ENCODE peak calls at places on chromosomes 6 and 20, in nine cellular contexts. One of them, this sample, is unnamed.

GRCh38 chr6:170185175-170185970 is 105.5 kb downstream of the DLL1 start:
- DNase-seq in cardiac muscle cell: no peak
- DNase-seq in heart right ventricle: no peak
- DNase-seq in GM23248: no peak
- DNase-seq in neuronal stem cell: no peak
- DNase-seq in A549: no peak
- DNase-seq in right cardiac atrium: no peak
- DNase-seq in CD8-positive, alpha-beta T cell: no peak
- DNase-seq in hepatocyte: no peak
- DNase-seq in this sample: no peak

GRCh38 chr6:160238234-160238633 is 20.4 kb downstream of the SLC22A2 start:
- DNase-seq in right cardiac atrium: no peak
- DNase-seq in heart right ventricle: no peak
- DNase-seq in cardiac muscle cell: no peak
- DNase-seq in CD8-positive, alpha-beta T cell: no peak
- DNase-seq in neuronal stem cell: no peak
- DNase-seq in A549: no peak
- DNase-seq in GM23248: peak; percentile 18
- DNase-seq in hepatocyte: no peak
- DNase-seq in this sample: peak; percentile 48

GRCh38 chr20:59405226-59405815 is 104.9 kb downstream of the EDN3 start:
- DNase-seq in neuronal stem cell: no peak
- DNase-seq in CD8-positive, alpha-beta T cell: no peak
- DNase-seq in heart right ventricle: no peak
- DNase-seq in cardiac muscle cell: no peak
- DNase-seq in right cardiac atrium: no peak
- DNase-seq in hepatocyte: no peak
- DNase-seq in A549: no peak
- DNase-seq in GM23248: no peak
- DNase-seq in this sample: no peak

GRCh38 chr6:10268661-10269060 is 146.2 kb downstream of the TFAP2A start:
- DNase-seq in hepatocyte: no peak
- DNase-seq in heart right ventricle: no peak
- DNase-seq in neuronal stem cell: no peak
- DNase-seq in right cardiac atrium: no peak
- DNase-seq in A549: no peak
- DNase-seq in CD8-positive, alpha-beta T cell: no peak
- DNase-seq in GM23248: no peak
- DNase-seq in cardiac muscle cell: no peak
- DNase-seq in this sample: no peak

GRCh38 chr6:56244528-56245253 is 2.7 kb downstream of the COL21A1 start:
- DNase-seq in A549: no peak
- DNase-seq in heart right ventricle: no peak
- DNase-seq in hepatocyte: no peak
- DNase-seq in CD8-positive, alpha-beta T cell: no peak
- DNase-seq in cardiac muscle cell: no peak
- DNase-seq in GM23248: no peak
- DNase-seq in right cardiac atrium: no peak
- DNase-seq in neuronal stem cell: no peak
- DNase-seq in this sample: no peak

GRCh38 chr6:13677878-13678254 is 33.8 kb downstream of the RANBP9 start:
- DNase-seq in cardiac muscle cell: no peak
- DNase-seq in heart right ventricle: no peak
- DNase-seq in GM23248: no peak
- DNase-seq in neuronal stem cell: no peak
- DNase-seq in right cardiac atrium: no peak
- DNase-seq in CD8-positive, alpha-beta T cell: no peak
- DNase-seq in A549: no peak
- DNase-seq in hepatocyte: peak; percentile 14
- DNase-seq in this sample: peak; percentile 61

GRCh38 chr6:161273356-161273751 is 507 bp downstream of the AGPAT4 start:
- DNase-seq in GM23248: peak; percentile 72
- DNase-seq in neuronal stem cell: peak; percentile 80
- DNase-seq in CD8-positive, alpha-beta T cell: peak; percentile 52
- DNase-seq in cardiac muscle cell: no peak
- DNase-seq in A549: no peak
- DNase-seq in right cardiac atrium: peak; percentile 20
- DNase-seq in heart right ventricle: peak; percentile 19
- DNase-seq in hepatocyte: peak; percentile 49
- DNase-seq in this sample: no peak

GRCh38 chr6:21582651-21583050 is 10.9 kb upstream of the SOX4 start:
- DNase-seq in cardiac muscle cell: no peak
- DNase-seq in A549: no peak
- DNase-seq in CD8-positive, alpha-beta T cell: no peak
- DNase-seq in heart right ventricle: no peak
- DNase-seq in neuronal stem cell: no peak
- DNase-seq in right cardiac atrium: no peak
- DNase-seq in GM23248: peak; percentile 61
- DNase-seq in hepatocyte: no peak
- DNase-seq in this sample: no peak

GRCh38 chr6:99426454-99426762 is 1.3 kb upstream of the PNISR start:
- DNase-seq in heart right ventricle: no peak
- DNase-seq in right cardiac atrium: no peak
- DNase-seq in hepatocyte: no peak
- DNase-seq in neuronal stem cell: no peak
- DNase-seq in CD8-positive, alpha-beta T cell: no peak
- DNase-seq in GM23248: no peak
- DNase-seq in cardiac muscle cell: no peak
- DNase-seq in A549: no peak
- DNase-seq in this sample: no peak

GRCh38 chr6:44105146-44105545 is 22.1 kb downstream of the MRPL14 start:
- DNase-seq in hepatocyte: no peak
- DNase-seq in A549: no peak
- DNase-seq in neuronal stem cell: no peak
- DNase-seq in CD8-positive, alpha-beta T cell: no peak
- DNase-seq in GM23248: no peak
- DNase-seq in heart right ventricle: no peak
- DNase-seq in right cardiac atrium: no peak
- DNase-seq in cardiac muscle cell: no peak
- DNase-seq in this sample: no peak

DNA sequence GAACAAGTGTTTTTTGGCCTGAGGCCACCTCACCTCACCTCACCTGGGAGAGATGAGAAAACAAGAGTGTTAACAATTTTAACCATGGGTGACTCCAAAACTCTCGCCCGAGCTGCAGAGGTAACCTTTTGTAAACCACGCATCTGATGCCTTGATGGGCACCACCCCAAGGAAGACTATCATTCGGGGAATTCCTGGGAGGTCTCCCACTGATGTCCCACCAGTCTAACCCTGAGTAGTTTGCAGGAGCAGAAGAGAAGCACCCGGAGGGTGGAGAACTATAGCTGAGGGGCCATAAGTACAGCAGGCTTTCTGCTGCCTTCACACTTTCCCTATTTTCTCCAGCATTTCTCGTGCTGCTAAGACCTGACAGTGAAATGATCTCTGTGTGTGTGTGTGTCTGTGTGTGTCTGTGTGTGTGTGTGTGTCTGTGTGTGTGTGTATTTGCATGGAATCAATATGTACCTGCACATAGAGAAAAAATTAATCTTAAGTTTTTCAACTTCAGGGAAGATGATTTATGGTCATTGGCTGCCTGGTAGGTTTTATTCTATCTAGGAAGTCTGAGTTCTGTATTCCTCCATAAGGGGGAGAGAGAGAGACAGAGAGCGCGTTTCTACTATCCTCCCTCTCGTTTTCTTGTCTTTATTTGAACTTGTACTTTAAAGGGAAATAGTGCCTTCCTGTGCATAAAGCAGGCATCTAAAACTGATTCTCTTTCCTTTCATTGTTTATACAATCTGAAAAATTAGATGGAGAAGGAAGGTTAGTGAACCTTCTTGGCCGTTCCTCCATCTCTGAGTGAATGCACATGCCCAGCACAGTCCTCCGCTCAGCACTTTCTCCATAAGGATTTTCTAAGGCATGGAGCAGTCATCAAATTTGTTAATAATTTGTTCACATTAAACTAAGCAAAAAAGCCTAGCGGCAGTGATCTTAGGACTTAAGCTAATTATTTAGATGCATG is 75.9 kb downstream of the CAP2 start:
- DNase-seq in hepatocyte: no peak
- DNase-seq in right cardiac atrium: no peak
- DNase-seq in CD8-positive, alpha-beta T cell: no peak
- DNase-seq in heart right ventricle: no peak
- DNase-seq in cardiac muscle cell: no peak
- DNase-seq in neuronal stem cell: no peak
- DNase-seq in A549: no peak
- DNase-seq in GM23248: peak; percentile 49
- DNase-seq in this sample: no peak
- H3K4me1 ChIP-seq in hepatocyte: peaks cover 3% of the 10 kb centered on the region
- H3K4me1 ChIP-seq in right cardiac atrium: peaks cover 3% of the 10 kb centered on the region
- H3K4me1 ChIP-seq in CD8-positive, alpha-beta T cell: no peaks in the 10 kb centered on the region
- H3K4me1 ChIP-seq in heart right ventricle: peaks cover 31% of the 10 kb centered on the region
- H3K4me1 ChIP-seq in cardiac muscle cell: peaks cover 20% of the 10 kb centered on the region
- H3K4me1 ChIP-seq in neuronal stem cell: peaks cover 6% of the 10 kb centered on the region
- H3K4me1 ChIP-seq in A549: peaks cover 49% of the 10 kb centered on the region
- H3K4me1 ChIP-seq in GM23248: peaks cover 31% of the 10 kb centered on the region
- H3K4me1 ChIP-seq in this sample: peaks cover 4% of the 10 kb centered on the region

GRCh38 chr20:5596401-5597193 is 153.6 kb upstream of the SHLD1 start:
- DNase-seq in CD8-positive, alpha-beta T cell: no peak
- DNase-seq in cardiac muscle cell: no peak
- DNase-seq in hepatocyte: no peak
- DNase-seq in right cardiac atrium: no peak
- DNase-seq in heart right ventricle: no peak
- DNase-seq in A549: no peak
- DNase-seq in neuronal stem cell: no peak
- DNase-seq in GM23248: no peak
- DNase-seq in this sample: no peak
- H3K27ac ChIP-seq in CD8-positive, alpha-beta T cell: no peak overlapping the region
- H3K27ac ChIP-seq in cardiac muscle cell: no peak overlapping the region
- H3K27ac ChIP-seq in hepatocyte: no peak overlapping the region
- H3K27ac ChIP-seq in right cardiac atrium: no peak overlapping the region
- H3K27ac ChIP-seq in heart right ventricle: no peak overlapping the region
- H3K27ac ChIP-seq in A549: no peak overlapping the region
- H3K27ac ChIP-seq in neuronal stem cell: no peak overlapping the region
- H3K27ac ChIP-seq in GM23248: no peak overlapping the region
- H3K27ac ChIP-seq in this sample: no peak overlapping the region

DNA sequence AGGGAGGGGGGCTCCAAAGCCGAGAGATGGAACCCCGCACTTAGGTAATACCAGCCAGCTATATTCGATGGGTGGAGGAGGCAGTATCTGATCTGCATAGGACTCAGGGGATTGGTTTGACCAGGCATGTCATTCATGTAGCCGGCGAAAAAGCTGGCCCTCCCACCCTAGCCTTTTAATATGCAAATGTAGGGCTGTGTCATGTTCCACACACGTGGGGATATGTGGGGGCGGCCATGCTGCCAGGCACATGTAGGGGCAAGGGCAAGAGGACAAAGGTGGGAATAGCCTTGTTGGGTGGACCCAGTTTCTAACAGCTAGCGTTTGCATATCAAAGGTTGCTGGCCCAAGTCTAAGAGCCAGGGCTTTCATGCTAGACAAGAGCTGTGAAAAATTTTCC is 39.1 kb upstream of the DDR1 start:
- DNase-seq in right cardiac atrium: no peak
- DNase-seq in A549: no peak
- DNase-seq in heart right ventricle: no peak
- DNase-seq in GM23248: no peak
- DNase-seq in CD8-positive, alpha-beta T cell: no peak
- DNase-seq in cardiac muscle cell: no peak
- DNase-seq in neuronal stem cell: no peak
- DNase-seq in hepatocyte: no peak
- DNase-seq in this sample: peak; percentile 50
- H3K4me1 ChIP-seq in right cardiac atrium: peaks cover 11% of the 10 kb centered on the region
- H3K4me1 ChIP-seq in A549: peaks cover 24% of the 10 kb centered on the region
- H3K4me1 ChIP-seq in heart right ventricle: peaks cover 3% of the 10 kb centered on the region
- H3K4me1 ChIP-seq in GM23248: peaks cover 13% of the 10 kb centered on the region
- H3K4me1 ChIP-seq in CD8-positive, alpha-beta T cell: peaks cover 13% of the 10 kb centered on the region
- H3K4me1 ChIP-seq in cardiac muscle cell: peaks cover 37% of the 10 kb centered on the region
- H3K4me1 ChIP-seq in neuronal stem cell: peaks cover 17% of the 10 kb centered on the region
- H3K4me1 ChIP-seq in hepatocyte: peaks cover 28% of the 10 kb centered on the region
- H3K4me1 ChIP-seq in this sample: no peaks in the 10 kb centered on the region

GRCh38 chr20:1381753-1382591 is 10.9 kb downstream of the FKBP1A start:
- DNase-seq in cardiac muscle cell: no peak
- DNase-seq in A549: no peak
- DNase-seq in GM23248: peak; percentile 49
- DNase-seq in CD8-positive, alpha-beta T cell: no peak
- DNase-seq in heart right ventricle: no peak
- DNase-seq in hepatocyte: no peak
- DNase-seq in right cardiac atrium: no peak
- DNase-seq in neuronal stem cell: no peak
- DNase-seq in this sample: no peak
- H3K27ac ChIP-seq in cardiac muscle cell: no peak overlapping the region
- H3K27ac ChIP-seq in A549: no peak overlapping the region
- H3K27ac ChIP-seq in GM23248: peak overlapping the region; percentile 76
- H3K27ac ChIP-seq in CD8-positive, alpha-beta T cell: no peak overlapping the region
- H3K27ac ChIP-seq in heart right ventricle: peak overlapping the region; percentile 32
- H3K27ac ChIP-seq in hepatocyte: no peak overlapping the region
- H3K27ac ChIP-seq in right cardiac atrium: no peak overlapping the region
- H3K27ac ChIP-seq in neuronal stem cell: no peak overlapping the region
- H3K27ac ChIP-seq in this sample: no peak overlapping the region

GRCh38 chr6:3352678-3353077 is 93.9 kb downstream of the PSMG4 start:
- DNase-seq in neuronal stem cell: no peak
- DNase-seq in A549: no peak
- DNase-seq in cardiac muscle cell: no peak
- DNase-seq in CD8-positive, alpha-beta T cell: no peak
- DNase-seq in hepatocyte: no peak
- DNase-seq in heart right ventricle: no peak
- DNase-seq in right cardiac atrium: no peak
- DNase-seq in GM23248: no peak
- DNase-seq in this sample: no peak
- H3K4me1 ChIP-seq in neuronal stem cell: peaks cover 29% of the 10 kb centered on the region
- H3K4me1 ChIP-seq in A549: peaks cover 27% of the 10 kb centered on the region
- H3K4me1 ChIP-seq in cardiac muscle cell: peaks cover 34% of the 10 kb centered on the region
- H3K4me1 ChIP-seq in CD8-positive, alpha-beta T cell: peaks cover 27% of the 10 kb centered on the region
- H3K4me1 ChIP-seq in hepatocyte: peaks cover 39% of the 10 kb centered on the region
- H3K4me1 ChIP-seq in heart right ventricle: peaks cover 31% of the 10 kb centered on the region
- H3K4me1 ChIP-seq in right cardiac atrium: peaks cover 6% of the 10 kb centered on the region
- H3K4me1 ChIP-seq in GM23248: peaks cover 12% of the 10 kb centered on the region
- H3K4me1 ChIP-seq in this sample: peaks cover 5% of the 10 kb centered on the region

GRCh38 chr20:19922716-19923115 is 94.4 kb upstream of the NAA20 start:
- DNase-seq in A549: no peak
- DNase-seq in GM23248: no peak
- DNase-seq in CD8-positive, alpha-beta T cell: no peak
- DNase-seq in right cardiac atrium: no peak
- DNase-seq in heart right ventricle: no peak
- DNase-seq in cardiac muscle cell: no peak
- DNase-seq in neuronal stem cell: no peak
- DNase-seq in hepatocyte: no peak
- DNase-seq in this sample: no peak

GRCh38 chr20:19918965-19919329 is 98.2 kb upstream of the NAA20 start:
- DNase-seq in GM23248: no peak
- DNase-seq in hepatocyte: no peak
- DNase-seq in CD8-positive, alpha-beta T cell: no peak
- DNase-seq in cardiac muscle cell: no peak
- DNase-seq in A549: no peak
- DNase-seq in heart right ventricle: no peak
- DNase-seq in right cardiac atrium: no peak
- DNase-seq in neuronal stem cell: no peak
- DNase-seq in this sample: no peak

GRCh38 chr20:19923762-19924161 is 93.4 kb upstream of the NAA20 start:
- DNase-seq in right cardiac atrium: no peak
- DNase-seq in hepatocyte: no peak
- DNase-seq in GM23248: no peak
- DNase-seq in A549: no peak
- DNase-seq in heart right ventricle: no peak
- DNase-seq in cardiac muscle cell: no peak
- DNase-seq in CD8-positive, alpha-beta T cell: no peak
- DNase-seq in neuronal stem cell: no peak
- DNase-seq in this sample: no peak

GRCh38 chr20:19920388-19921138 is 96.6 kb upstream of the NAA20 start:
- DNase-seq in right cardiac atrium: no peak
- DNase-seq in CD8-positive, alpha-beta T cell: no peak
- DNase-seq in cardiac muscle cell: no peak
- DNase-seq in heart right ventricle: no peak
- DNase-seq in neuronal stem cell: no peak
- DNase-seq in A549: no peak
- DNase-seq in hepatocyte: no peak
- DNase-seq in GM23248: no peak
- DNase-seq in this sample: no peak

GRCh38 chr20:19921349-19921793 is 95.8 kb upstream of the NAA20 start:
- DNase-seq in neuronal stem cell: no peak
- DNase-seq in A549: no peak
- DNase-seq in right cardiac atrium: no peak
- DNase-seq in hepatocyte: no peak
- DNase-seq in heart right ventricle: peak; percentile 32
- DNase-seq in GM23248: peak; percentile 76
- DNase-seq in CD8-positive, alpha-beta T cell: no peak
- DNase-seq in cardiac muscle cell: no peak
- DNase-seq in this sample: no peak
- H3K27ac ChIP-seq in neuronal stem cell: no peak overlapping the region
- H3K27ac ChIP-seq in A549: no peak overlapping the region
- H3K27ac ChIP-seq in right cardiac atrium: no peak overlapping the region
- H3K27ac ChIP-seq in hepatocyte: no peak overlapping the region
- H3K27ac ChIP-seq in heart right ventricle: peak overlapping the region; percentile 22
- H3K27ac ChIP-seq in GM23248: peak overlapping the region; percentile 67
- H3K27ac ChIP-seq in CD8-positive, alpha-beta T cell: no peak overlapping the region
- H3K27ac ChIP-seq in cardiac muscle cell: no peak overlapping the region
- H3K27ac ChIP-seq in this sample: peak overlapping the region; percentile 17

This sample was measured in small intestine.